ENCODE peak calls at places on chromosomes 16 and 17, in four cellular contexts. One of them, this sample, is unnamed.

GRCh38 chr17:49106366-49107210 is 26.0 kb upstream of the B4GALNT2 start:
- DNase-seq in ovary: no peak
- DNase-seq in fibroblast of mammary gland: peak; percentile 27
- DNase-seq in GM12878: no peak
- DNase-seq in this sample: no peak

GRCh38 chr17:48542956-48543853 is 1.7 kb downstream of the HOXB2 start:
- DNase-seq in GM12878: no peak
- DNase-seq in fibroblast of mammary gland: no peak
- DNase-seq in ovary: no peak
- DNase-seq in this sample: no peak

GRCh38 chr16:69476920-69477418 is 52.5 kb downstream of the CYB5B start:
- DNase-seq in ovary: no peak
- DNase-seq in fibroblast of mammary gland: peak; percentile 95
- DNase-seq in GM12878: no peak
- DNase-seq in this sample: peak; percentile 23

GRCh38 chr17:64331946-64332493 is 58.6 kb downstream of the PECAM1 start:
- DNase-seq in ovary: no peak
- DNase-seq in GM12878: no peak
- DNase-seq in fibroblast of mammary gland: peak; percentile 45
- DNase-seq in this sample: no peak

GRCh38 chr17:2419526-2419925 is 18.7 kb upstream of the MNT start:
- DNase-seq in ovary: no peak
- DNase-seq in fibroblast of mammary gland: peak; percentile 31
- DNase-seq in GM12878: no peak
- DNase-seq in this sample: no peak

GRCh38 chr17:2792541-2793169 is 3.6 kb upstream of the RAP1GAP2 start:
- DNase-seq in ovary: no peak
- DNase-seq in GM12878: no peak
- DNase-seq in fibroblast of mammary gland: no peak
- DNase-seq in this sample: no peak

GRCh38 chr17:59372138-59372751 is 40.8 kb downstream of the YPEL2 start:
- DNase-seq in fibroblast of mammary gland: peak; percentile 78
- DNase-seq in GM12878: peak; percentile 79
- DNase-seq in ovary: no peak
- DNase-seq in this sample: no peak

GRCh38 chr17:33284022-33284421 is 9.1 kb downstream of the ASIC2 start:
- DNase-seq in fibroblast of mammary gland: peak; percentile 90
- DNase-seq in ovary: peak; percentile 49
- DNase-seq in GM12878: no peak
- DNase-seq in this sample: peak; percentile 59

GRCh38 chr17:36196099-36196496 is 460 bp downstream of the CCL3L1 start:
- DNase-seq in GM12878: no peak
- DNase-seq in fibroblast of mammary gland: no peak
- DNase-seq in ovary: no peak
- DNase-seq in this sample: no peak

GRCh38 chr16:85670840-85671239 is 17.9 kb downstream of the GINS2 start:
- DNase-seq in fibroblast of mammary gland: no peak
- DNase-seq in ovary: no peak
- DNase-seq in GM12878: no peak
- DNase-seq in this sample: no peak

GRCh38 chr17:73968680-73969079 is 234.8 kb upstream of the RPL38 start:
- DNase-seq in ovary: no peak
- DNase-seq in GM12878: no peak
- DNase-seq in fibroblast of mammary gland: no peak
- DNase-seq in this sample: no peak

GRCh38 chr17:65576939-65577338 is 15.5 kb upstream of the AXIN2 start:
- DNase-seq in fibroblast of mammary gland: no peak
- DNase-seq in ovary: no peak
- DNase-seq in GM12878: no peak
- DNase-seq in this sample: no peak

GRCh38 chr17:65573283-65573603 is 11.8 kb upstream of the AXIN2 start:
- DNase-seq in fibroblast of mammary gland: no peak
- DNase-seq in ovary: no peak
- DNase-seq in GM12878: no peak
- DNase-seq in this sample: no peak

GRCh38 chr17:65572186-65572580 is 10.7 kb upstream of the AXIN2 start:
- DNase-seq in fibroblast of mammary gland: no peak
- DNase-seq in GM12878: no peak
- DNase-seq in ovary: no peak
- DNase-seq in this sample: no peak

GRCh38 chr17:65568918-65569317 is 7.5 kb upstream of the AXIN2 start:
- DNase-seq in fibroblast of mammary gland: no peak
- DNase-seq in GM12878: peak; percentile 40
- DNase-seq in ovary: no peak
- DNase-seq in this sample: no peak

DNA sequence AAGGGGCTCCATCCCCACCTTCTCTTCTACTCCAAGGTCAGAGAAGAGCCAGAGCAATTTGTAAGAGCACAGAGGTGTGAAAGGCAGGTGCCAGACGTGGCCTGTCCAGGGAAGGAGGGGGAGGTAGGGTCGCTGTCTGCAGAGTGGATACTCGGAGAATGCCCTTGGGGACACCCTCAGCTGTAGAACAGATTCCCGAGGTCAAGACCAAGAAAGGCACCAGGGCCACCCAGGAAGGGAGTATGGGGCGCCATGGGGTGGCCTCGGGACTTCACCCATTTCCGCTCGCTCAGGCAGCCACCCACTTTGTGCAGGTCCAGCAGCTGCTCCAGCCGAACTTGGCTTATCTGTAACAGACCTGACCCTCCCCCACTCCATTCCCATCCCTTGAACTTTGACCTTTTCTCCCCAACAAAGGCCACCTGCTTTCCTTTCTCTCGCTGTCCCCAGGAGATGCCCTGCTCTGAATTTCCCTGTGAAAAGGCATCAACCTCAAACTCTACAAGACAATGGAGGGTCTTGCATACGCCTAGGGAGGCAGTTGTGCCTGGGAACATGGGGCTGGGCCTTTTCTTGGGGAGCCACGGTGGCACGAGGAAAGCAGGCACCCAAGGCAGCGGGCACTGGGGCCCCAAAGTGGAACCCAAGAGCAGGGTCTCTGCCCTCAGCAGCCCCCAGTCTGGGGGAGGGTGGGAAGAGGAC is 11.3 kb upstream of the AXIN2 start:
- DNase-seq in ovary: no peak
- DNase-seq in GM12878: no peak
- DNase-seq in fibroblast of mammary gland: no peak
- DNase-seq in this sample: no peak
- H3K4me3 ChIP-seq in ovary: no peak overlapping the region
- H3K4me3 ChIP-seq in GM12878: no peak overlapping the region
- H3K4me3 ChIP-seq in fibroblast of mammary gland: no peak overlapping the region
- H3K4me3 ChIP-seq in this sample: no peak overlapping the region

GRCh38 chr16:88672776-88673175 is 9.9 kb upstream of the MVD start:
- DNase-seq in ovary: no peak
- DNase-seq in GM12878: no peak
- DNase-seq in fibroblast of mammary gland: no peak
- DNase-seq in this sample: no peak
- TF ChIP-seq CTCF in ovary: no peak
- TF ChIP-seq CTCF in GM12878: peak; percentile 15
- TF ChIP-seq CTCF in fibroblast of mammary gland: peak; percentile 12
- TF ChIP-seq CTCF in this sample: peak; percentile 39

DNA sequence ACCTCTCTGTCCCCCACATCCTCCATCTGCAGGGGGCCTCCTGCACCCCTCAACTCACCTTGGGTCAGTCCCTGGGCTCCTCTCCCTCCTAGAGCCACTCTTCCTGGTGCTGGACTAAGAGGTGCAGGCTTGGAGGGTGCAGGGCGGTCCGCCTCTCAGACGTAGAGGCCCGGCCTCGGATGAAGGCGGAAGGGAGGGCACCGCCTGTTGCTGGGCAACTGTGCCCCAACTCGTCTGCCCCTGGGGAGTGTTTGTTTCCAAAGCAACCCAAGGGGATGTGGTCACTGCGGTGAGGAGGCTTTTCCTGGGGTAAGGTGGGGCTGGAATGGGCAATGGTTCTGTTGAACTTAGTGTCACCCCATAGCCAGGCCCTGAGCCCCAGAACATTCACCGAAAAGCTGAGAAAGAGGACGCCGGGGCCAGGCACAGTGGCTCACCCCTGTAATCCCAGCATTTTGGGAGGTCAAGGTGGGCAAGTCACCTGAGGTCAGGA is at the start of gene C16orf54:
- DNase-seq in ovary: no peak
- DNase-seq in fibroblast of mammary gland: no peak
- DNase-seq in GM12878: peak; percentile 89
- DNase-seq in this sample: no peak
- H3K4me3 ChIP-seq in ovary: no peak within 1 kb of the TSS
- H3K4me3 ChIP-seq in fibroblast of mammary gland: no peak within 1 kb of the TSS
- H3K4me3 ChIP-seq in GM12878: peak within 1 kb of the TSS; percentile 62
- H3K4me3 ChIP-seq in this sample: no peak within 1 kb of the TSS

GRCh38 chr16:11038305-11038704 is 93.9 kb downstream of the CLEC16A start:
- DNase-seq in ovary: no peak
- DNase-seq in fibroblast of mammary gland: no peak
- DNase-seq in GM12878: no peak
- DNase-seq in this sample: no peak
- TF ChIP-seq CTCF in ovary: no peak
- TF ChIP-seq CTCF in fibroblast of mammary gland: no peak
- TF ChIP-seq CTCF in GM12878: no peak
- TF ChIP-seq CTCF in this sample: no peak

This sample was measured in astrocyte of the cerebellum.